ENCODE peak calls at places on chromosomes 7 and 10, in six cellular contexts. One of them, this sample, is unnamed.

GRCh38 chr7:99209781-99210180 is 1.9 kb upstream of the KPNA7 start:
- DNase-seq in aorta: no peak
- DNase-seq in heart right ventricle: no peak
- DNase-seq in GM23338: no peak
- DNase-seq in A549: no peak
- DNase-seq in fibroblast of lung: no peak
- DNase-seq in this sample: no peak

GRCh38 chr7:65448824-65449504 is 75.3 kb downstream of the ZNF92 start:
- DNase-seq in heart right ventricle: no peak
- DNase-seq in fibroblast of lung: peak
- DNase-seq in A549: peak
- DNase-seq in aorta: no peak
- DNase-seq in GM23338: no peak
- DNase-seq in this sample: no peak

GRCh38 chr7:11817111-11817710 is 14.8 kb downstream of the THSD7A start:
- DNase-seq in GM23338: peak
- DNase-seq in aorta: no peak
- DNase-seq in fibroblast of lung: peak
- DNase-seq in A549: no peak
- DNase-seq in heart right ventricle: no peak
- DNase-seq in this sample: no peak

GRCh38 chr7:143382126-143382790 is 1.1 kb downstream of the ZYX start:
- DNase-seq in A549: no peak
- DNase-seq in fibroblast of lung: no peak
- DNase-seq in GM23338: no peak
- DNase-seq in aorta: no peak
- DNase-seq in heart right ventricle: no peak
- DNase-seq in this sample: no peak

GRCh38 chr10:11468126-11468742 is 143.2 kb downstream of the USP6NL start:
- DNase-seq in fibroblast of lung: peak
- DNase-seq in heart right ventricle: no peak
- DNase-seq in aorta: no peak
- DNase-seq in A549: no peak
- DNase-seq in GM23338: no peak
- DNase-seq in this sample: no peak

GRCh38 chr10:113689057-113689456 is 9.3 kb downstream of the CASP7 start:
- DNase-seq in heart right ventricle: no peak
- DNase-seq in fibroblast of lung: no peak
- DNase-seq in GM23338: no peak
- DNase-seq in aorta: no peak
- DNase-seq in A549: no peak
- DNase-seq in this sample: no peak

GRCh38 chr7:91941450-91941849 is 788 bp downstream of the AKAP9 start:
- DNase-seq in GM23338: peak
- DNase-seq in aorta: peak
- DNase-seq in heart right ventricle: peak
- DNase-seq in fibroblast of lung: peak
- DNase-seq in A549: peak
- DNase-seq in this sample: peak

GRCh38 chr7:106285801-106286492 is 1.2 kb upstream of the NAMPT start:
- DNase-seq in GM23338: no peak
- DNase-seq in A549: no peak
- DNase-seq in fibroblast of lung: peak
- DNase-seq in aorta: no peak
- DNase-seq in heart right ventricle: no peak
- DNase-seq in this sample: no peak

GRCh38 chr7:85185355-85186082 is 1.3 kb downstream of the SEMA3D start:
- DNase-seq in fibroblast of lung: peak
- DNase-seq in aorta: peak
- DNase-seq in GM23338: peak
- DNase-seq in A549: peak
- DNase-seq in heart right ventricle: peak
- DNase-seq in this sample: peak

GRCh38 chr7:108454674-108455523 is 1.3 kb downstream of the NRCAM start:
- DNase-seq in A549: peak
- DNase-seq in aorta: no peak
- DNase-seq in fibroblast of lung: peak
- DNase-seq in heart right ventricle: no peak
- DNase-seq in GM23338: peak
- DNase-seq in this sample: peak

GRCh38 chr7:108455833-108456677 is at the start of gene NRCAM:
- DNase-seq in heart right ventricle: peak
- DNase-seq in A549: peak
- DNase-seq in aorta: peak
- DNase-seq in GM23338: peak
- DNase-seq in fibroblast of lung: peak
- DNase-seq in this sample: peak

GRCh38 chr7:108454317-108454673 is 1.9 kb downstream of the NRCAM start:
- DNase-seq in heart right ventricle: no peak
- DNase-seq in fibroblast of lung: no peak
- DNase-seq in GM23338: no peak
- DNase-seq in aorta: no peak
- DNase-seq in A549: no peak
- DNase-seq in this sample: no peak

GRCh38 chr7:108456845-108457540 is 757 bp upstream of the NRCAM start:
- DNase-seq in A549: no peak
- DNase-seq in heart right ventricle: no peak
- DNase-seq in fibroblast of lung: no peak
- DNase-seq in aorta: no peak
- DNase-seq in GM23338: peak
- DNase-seq in this sample: no peak

DNA sequence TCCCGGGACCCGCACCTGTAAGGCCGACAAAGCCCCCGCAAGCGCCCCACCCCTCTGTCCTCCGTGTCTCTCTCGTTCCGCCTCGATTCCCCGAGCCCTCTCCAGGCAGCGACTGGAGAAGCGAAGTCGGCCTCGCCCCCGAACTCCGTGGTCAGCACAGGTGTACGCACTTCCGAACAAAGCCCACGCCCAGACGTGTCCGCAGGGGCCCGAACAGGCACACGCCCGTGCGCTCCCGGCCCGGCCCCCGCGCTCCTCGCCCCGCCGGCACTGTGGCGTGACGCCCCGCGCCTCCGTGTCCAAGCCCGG is 758 bp downstream of the NRCAM start:
- DNase-seq in A549: peak
- DNase-seq in fibroblast of lung: no peak
- DNase-seq in aorta: no peak
- DNase-seq in GM23338: no peak
- DNase-seq in heart right ventricle: no peak
- DNase-seq in this sample: peak
- H3K27ac ChIP-seq in A549: peak
- H3K27ac ChIP-seq in fibroblast of lung: no peak
- H3K27ac ChIP-seq in aorta: no peak
- H3K27ac ChIP-seq in GM23338: no peak
- H3K27ac ChIP-seq in heart right ventricle: no peak
- H3K27ac ChIP-seq in this sample: no peak

DNA sequence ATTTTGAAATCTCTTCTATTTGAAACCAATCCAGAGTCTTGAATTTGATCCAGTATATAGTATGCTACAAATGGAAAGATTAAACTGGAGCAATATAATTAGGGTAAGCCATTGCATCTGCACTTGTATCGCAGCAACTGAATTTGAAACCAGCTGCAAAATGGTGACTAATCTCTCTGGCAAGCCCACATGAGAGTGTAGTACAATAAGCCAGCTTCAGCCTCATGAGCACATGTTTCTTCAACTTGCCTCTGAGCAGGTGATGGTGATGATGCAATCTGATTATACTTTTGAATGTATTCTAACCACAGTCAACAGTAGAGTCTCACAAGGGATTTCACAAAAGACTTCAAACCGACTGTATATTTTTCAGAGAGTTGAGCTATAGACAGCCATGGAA is 828 bp upstream of the RPA3 start:
- DNase-seq in A549: peak
- DNase-seq in heart right ventricle: no peak
- DNase-seq in fibroblast of lung: peak
- DNase-seq in GM23338: no peak
- DNase-seq in aorta: no peak
- DNase-seq in this sample: no peak
- H3K4me3 ChIP-seq in A549: no peak
- H3K4me3 ChIP-seq in heart right ventricle: no peak
- H3K4me3 ChIP-seq in fibroblast of lung: no peak
- H3K4me3 ChIP-seq in GM23338: no peak
- H3K4me3 ChIP-seq in aorta: no peak
- H3K4me3 ChIP-seq in this sample: no peak

DNA sequence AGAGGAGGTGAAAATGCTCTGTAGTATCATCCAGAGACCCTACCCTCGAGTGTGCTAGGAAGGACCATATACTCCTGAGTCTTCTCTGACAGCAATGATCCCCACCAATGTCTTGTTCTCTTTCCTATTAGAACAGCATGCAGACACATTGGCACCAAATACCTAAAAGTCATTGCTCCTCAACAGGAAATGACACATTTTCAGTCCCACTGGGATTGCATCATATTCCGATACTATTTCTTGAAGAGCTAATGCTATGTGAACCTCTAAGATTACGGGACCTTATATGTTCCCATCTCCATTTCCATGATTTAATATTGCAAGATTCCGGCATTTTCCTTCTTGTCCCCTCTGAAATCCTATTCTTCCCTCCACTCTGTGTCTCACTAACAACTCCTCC is 177.4 kb downstream of the NRP1 start:
- DNase-seq in GM23338: no peak
- DNase-seq in aorta: no peak
- DNase-seq in fibroblast of lung: peak
- DNase-seq in A549: peak
- DNase-seq in heart right ventricle: no peak
- DNase-seq in this sample: no peak
- H3K27ac ChIP-seq in GM23338: no peak
- H3K27ac ChIP-seq in aorta: no peak
- H3K27ac ChIP-seq in fibroblast of lung: peak
- H3K27ac ChIP-seq in A549: peak
- H3K27ac ChIP-seq in heart right ventricle: no peak
- H3K27ac ChIP-seq in this sample: no peak

DNA sequence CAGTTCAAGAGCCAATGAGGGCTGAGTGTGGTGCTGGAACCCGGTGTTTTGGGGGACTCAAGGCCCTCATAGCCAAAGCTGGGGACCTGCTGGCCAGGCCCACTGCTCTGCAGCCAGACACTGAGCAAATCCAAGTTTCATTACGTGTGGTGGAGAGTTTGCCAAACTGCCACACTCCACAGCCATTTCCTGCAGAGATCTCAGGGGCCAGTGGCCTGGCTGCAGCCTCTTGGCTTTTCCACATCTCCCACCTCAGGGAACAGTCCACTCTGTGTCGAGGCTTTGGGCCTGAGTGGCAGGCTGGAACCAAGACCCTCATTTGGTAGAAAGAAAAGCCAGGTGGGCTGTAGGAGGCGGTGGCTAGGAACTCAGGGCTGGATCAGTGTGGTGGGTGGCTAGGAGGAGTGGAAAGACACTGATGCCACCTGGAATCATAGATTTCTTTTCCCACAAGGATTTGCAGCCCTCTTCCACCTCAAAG is 3.2 kb downstream of the HOXA11 start:
- DNase-seq in heart right ventricle: no peak
- DNase-seq in A549: no peak
- DNase-seq in aorta: no peak
- DNase-seq in GM23338: no peak
- DNase-seq in fibroblast of lung: no peak
- DNase-seq in this sample: no peak
- H3K4me3 ChIP-seq in heart right ventricle: no peak
- H3K4me3 ChIP-seq in A549: no peak
- H3K4me3 ChIP-seq in aorta: no peak
- H3K4me3 ChIP-seq in GM23338: no peak
- H3K4me3 ChIP-seq in fibroblast of lung: no peak
- H3K4me3 ChIP-seq in this sample: no peak

GRCh38 chr7:55254596-55255500 is 110.3 kb upstream of the LANCL2 start:
- DNase-seq in aorta: peak
- DNase-seq in fibroblast of lung: peak
- DNase-seq in heart right ventricle: peak
- DNase-seq in GM23338: peak
- DNase-seq in A549: peak
- DNase-seq in this sample: peak
- H3K27ac ChIP-seq in aorta: no peak
- H3K27ac ChIP-seq in fibroblast of lung: peak
- H3K27ac ChIP-seq in heart right ventricle: no peak
- H3K27ac ChIP-seq in GM23338: no peak
- H3K27ac ChIP-seq in A549: peak
- H3K27ac ChIP-seq in this sample: no peak

DNA sequence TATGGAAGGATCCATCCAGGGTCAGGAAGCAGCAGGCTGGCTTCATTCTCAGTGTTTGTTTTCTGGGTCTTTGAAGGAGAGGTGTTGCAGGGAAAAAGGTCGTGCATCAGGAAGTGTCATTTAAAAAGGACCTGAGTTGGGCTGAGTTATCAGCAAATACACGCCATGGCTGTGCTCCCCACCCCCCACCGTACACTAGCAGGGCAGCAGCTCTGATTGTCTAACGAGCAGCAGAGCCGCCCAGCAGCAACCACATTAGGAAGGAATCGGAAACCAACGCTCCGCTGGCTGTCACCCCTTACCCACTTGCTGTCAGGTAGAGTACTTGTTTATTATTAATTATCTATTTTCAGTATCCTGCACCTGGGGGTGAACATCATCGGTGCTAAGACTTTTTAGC is 63.1 kb upstream of the STEAP1B start:
- DNase-seq in aorta: no peak
- DNase-seq in heart right ventricle: no peak
- DNase-seq in GM23338: no peak
- DNase-seq in fibroblast of lung: no peak
- DNase-seq in A549: no peak
- DNase-seq in this sample: peak
- H3K4me3 ChIP-seq in aorta: no peak
- H3K4me3 ChIP-seq in heart right ventricle: peak
- H3K4me3 ChIP-seq in GM23338: no peak
- H3K4me3 ChIP-seq in fibroblast of lung: no peak
- H3K4me3 ChIP-seq in A549: no peak
- H3K4me3 ChIP-seq in this sample: peak

GRCh38 chr10:3761916-3762708 is 22.9 kb downstream of the KLF6 start:
- DNase-seq in aorta: no peak
- DNase-seq in fibroblast of lung: peak
- DNase-seq in A549: peak
- DNase-seq in heart right ventricle: no peak
- DNase-seq in GM23338: peak
- DNase-seq in this sample: no peak
- H3K27ac ChIP-seq in aorta: no peak
- H3K27ac ChIP-seq in fibroblast of lung: no peak
- H3K27ac ChIP-seq in A549: peak
- H3K27ac ChIP-seq in heart right ventricle: no peak
- H3K27ac ChIP-seq in GM23338: no peak
- H3K27ac ChIP-seq in this sample: no peak

GRCh38 chr10:125014984-125015944 is 73.3 kb downstream of the ZRANB1 start:
- DNase-seq in GM23338: no peak
- DNase-seq in A549: no peak
- DNase-seq in heart right ventricle: peak
- DNase-seq in aorta: peak
- DNase-seq in fibroblast of lung: peak
- DNase-seq in this sample: peak

GRCh38 chr10:125014086-125014830 is 72.3 kb downstream of the ZRANB1 start:
- DNase-seq in heart right ventricle: peak
- DNase-seq in A549: no peak
- DNase-seq in fibroblast of lung: no peak
- DNase-seq in aorta: peak
- DNase-seq in GM23338: no peak
- DNase-seq in this sample: peak

GRCh38 chr10:125016611-125017202 is 74.8 kb downstream of the ZRANB1 start:
- DNase-seq in A549: no peak
- DNase-seq in aorta: peak
- DNase-seq in GM23338: no peak
- DNase-seq in heart right ventricle: peak
- DNase-seq in fibroblast of lung: peak
- DNase-seq in this sample: peak

GRCh38 chr10:125017547-125018298 is 75.8 kb downstream of the ZRANB1 start:
- DNase-seq in heart right ventricle: no peak
- DNase-seq in GM23338: no peak
- DNase-seq in aorta: peak
- DNase-seq in fibroblast of lung: no peak
- DNase-seq in A549: no peak
- DNase-seq in this sample: no peak

GRCh38 chr10:125016123-125016522 is 74.2 kb downstream of the ZRANB1 start:
- DNase-seq in heart right ventricle: no peak
- DNase-seq in GM23338: no peak
- DNase-seq in fibroblast of lung: no peak
- DNase-seq in A549: no peak
- DNase-seq in aorta: peak
- DNase-seq in this sample: peak
- H3K4me3 ChIP-seq in heart right ventricle: no peak
- H3K4me3 ChIP-seq in GM23338: no peak
- H3K4me3 ChIP-seq in fibroblast of lung: no peak
- H3K4me3 ChIP-seq in A549: no peak
- H3K4me3 ChIP-seq in aorta: no peak
- H3K4me3 ChIP-seq in this sample: no peak

This sample was measured in right cardiac atrium.